ENCODE peak calls at places on chromosomes 11 and 22, in four cellular contexts. D is right cardiac atrium, S is substantia nigra, T is HCT116. N is an unnamed sample.

GRCh38 chr22:25111579-25112517 is 87.8 kb upstream of the CRYBB3 start:
- DNase-seq in D (peak), T (no peak), S (peak), N (no peak)

GRCh38 chr22:19811811-19812771 is 42.6 kb downstream of the GNB1L start:
- DNase-seq in D (peak), T (no peak), S (no peak), N (no peak)

GRCh38 chr11:46491661-46492331 is 100.2 kb upstream of the CHRM4 start:
- DNase-seq in S (no peak), D (no peak), T (no peak), N (no peak)

GRCh38 chr11:64237484-64237951 is 3.1 kb downstream of the VEGFB start:
- DNase-seq in D (peak), T (no peak), S (no peak), N (no peak)

GRCh38 chr11:73454987-73455386 is 78.8 kb downstream of the RELT start:
- DNase-seq in S (peak), T (no peak), D (no peak), N (no peak)

GRCh38 chr11:2792376-2793250 is 92.8 kb upstream of the KCNQ1OT1 start:
- DNase-seq in S (no peak), T (no peak), D (peak), N (no peak)

GRCh38 chr22:42434748-42435425 is 2.7 kb upstream of the NFAM1 start:
- DNase-seq in S (no peak), T (no peak), D (no peak), N (no peak)

GRCh38 chr22:27314276-27314807 is 487.2 kb downstream of the MN1 start:
- DNase-seq in T (no peak), S (no peak), D (no peak), N (peak)

GRCh38 chr11:76623171-76623883 is 47.2 kb downstream of the LRRC32 start:
- DNase-seq in S (no peak), D (peak), T (no peak), N (no peak)

GRCh38 chr11:89275966-89276365 is 98.3 kb downstream of the TYR start:
- DNase-seq in T (no peak), S (no peak), D (no peak), N (no peak)

GRCh38 chr11:78418584-78419211 is 1.1 kb upstream of the GAB2 start:
- DNase-seq in S (no peak), T (no peak), D (no peak), N (no peak)

GRCh38 chr11:116519499-116519898 is 253.3 kb downstream of the BUD13 start:
- DNase-seq in T (no peak), D (no peak), S (no peak), N (no peak)

GRCh38 chr11:1782831-1783724 is 19.4 kb upstream of the CTSD start:
- DNase-seq in T (no peak), S (no peak), D (no peak), N (peak)

GRCh38 chr11:33867996-33868645 is 23.8 kb downstream of the LMO2 start:
- DNase-seq in T (no peak), S (no peak), D (no peak), N (no peak)

GRCh38 chr11:3674189-3674588 is 3.0 kb upstream of the CHRNA10 start:
- DNase-seq in T (no peak), S (no peak), D (no peak), N (peak)

GRCh38 chr11:113014731-113015455 is 53.7 kb downstream of the NCAM1 start:
- DNase-seq in S (peak), T (no peak), D (peak), N (no peak)

GRCh38 chr11:5608778-5609177 is 12.3 kb downstream of the TRIM6 start:
- DNase-seq in T (no peak), D (no peak), S (no peak), N (no peak)

GRCh38 chr22:47695176-47695575 is 932.7 kb downstream of the TBC1D22A start:
- DNase-seq in S (no peak), D (no peak), T (no peak), N (no peak)

GRCh38 chr22:32255726-32256125 is 579 bp upstream of the SLC5A4 start:
- DNase-seq in T (no peak), S (no peak), D (no peak), N (no peak)

GRCh38 chr11:55942785-55943392 is 6.7 kb upstream of the OR5I1 start:
- DNase-seq in D (no peak), T (peak), S (no peak), N (peak)

GRCh38 chr11:117528061-117528780 is 200.6 kb downstream of the CEP164 start:
- DNase-seq in S (no peak), T (no peak), D (no peak), N (no peak)

GRCh38 chr11:112511906-112512305 is 251.2 kb upstream of the PLET1 start:
- DNase-seq in T (no peak), S (no peak), D (no peak), N (no peak)

GRCh38 chr11:124600924-124601323 is 10.3 kb upstream of the PANX3 start:
- DNase-seq in D (no peak), T (no peak), S (no peak), N (no peak)

GRCh38 chr11:59833602-59834001 is 11.7 kb downstream of the CBLIF start:
- DNase-seq in S (no peak), D (no peak), T (no peak), N (no peak)

GRCh38 chr11:79116600-79116999 is 324.2 kb downstream of the TENM4 start:
- DNase-seq in S (no peak), D (no peak), T (no peak), N (no peak)

GRCh38 chr11:69370984-69371709 is 77.2 kb downstream of the MYEOV start:
- DNase-seq in D (no peak), S (no peak), T (no peak), N (no peak)

GRCh38 chr11:108961095-108961494 is 296.2 kb downstream of the DDX10 start:
- DNase-seq in T (no peak), D (no peak), S (no peak), N (no peak)

GRCh38 chr11:87212891-87213290 is 175.2 kb downstream of the TMEM135 start:
- DNase-seq in D (no peak), T (no peak), S (no peak), N (no peak)

GRCh38 chr22:45903355-45904149 is 73.4 kb downstream of the WNT7B start:
- DNase-seq in S (no peak), D (peak), T (no peak), N (no peak)

GRCh38 chr22:50318698-50319411 is 8.0 kb downstream of the DENND6B start:
- DNase-seq in D (no peak), T (no peak), S (no peak), N (no peak)

GRCh38 chr11:69000831-69001245 is 12.2 kb downstream of the MRGPRF start:
- DNase-seq in S (no peak), D (peak), T (peak), N (no peak)

GRCh38 chr22:50260434-50260800 is 1.1 kb downstream of the MAPK12 start:
- DNase-seq in S (no peak), D (no peak), T (no peak), N (no peak)

GRCh38 chr22:35517207-35517606 is 23.4 kb upstream of the RASD2 start:
- DNase-seq in S (no peak), D (no peak), T (no peak), N (no peak)

GRCh38 chr22:40156001-40156516 is 21.7 kb upstream of the TNRC6B start:
- DNase-seq in S (no peak), D (no peak), T (peak), N (peak)

GRCh38 chr22:50545522-50546325 is at the start of gene KLHDC7B:
- DNase-seq in D (no peak), T (no peak), S (no peak), N (no peak)